ENCODE peak calls at places on chromosomes 7 and 10, in nine cellular contexts. U, H, Z, C, S, D, F, N and E are unnamed samples.

GRCh38 chr7:10731253-10731773 is 242.4 kb upstream of the PHF14 start:
- DNase-seq in N (no peak), H (no peak), Z (no peak), U (no peak), F (no peak), D (no peak), S (no peak), C (no peak), E (no peak)

GRCh38 chr7:155674556-155674955 is 30.1 kb downstream of the RBM33 start:
- DNase-seq in C (no peak), S (no peak), Z (no peak), F (no peak), H (no peak), U (peak), D (no peak), N (no peak), E (no peak)

GRCh38 chr10:111650088-111650487 is 533.5 kb downstream of the GPAM start:
- DNase-seq in H (no peak), C (no peak), N (no peak), U (no peak), Z (no peak), S (no peak), D (no peak), F (no peak), E (no peak)

GRCh38 chr7:97118306-97118917 is 914 bp downstream of the SDHAF3 start:
- DNase-seq in S (no peak), D (no peak), Z (no peak), C (no peak), F (no peak), U (peak), H (no peak), N (no peak), E (no peak)

GRCh38 chr10:3886666-3887251 is 101.8 kb upstream of the KLF6 start:
- DNase-seq in Z (no peak), H (peak), F (peak), N (no peak), D (peak), U (peak), S (peak), C (peak), E (no peak)

GRCh38 chr7:16063691-16064090 is 357.6 kb downstream of the CRPPA start:
- DNase-seq in F (no peak), C (no peak), H (no peak), Z (no peak), D (peak), S (no peak), U (peak), N (no peak), E (no peak)

GRCh38 chr10:71916827-71917226 is 47.4 kb upstream of the CHST3 start:
- DNase-seq in N (no peak), H (no peak), S (no peak), U (no peak), C (no peak), Z (no peak), D (no peak), F (no peak), E (no peak)

GRCh38 chr10:64102264-64102633 is 581.0 kb downstream of the REEP3 start:
- DNase-seq in H (no peak), F (no peak), S (no peak), D (no peak), C (no peak), N (no peak), U (no peak), Z (no peak), E (no peak)

GRCh38 chr10:101330236-101331225 is 23.4 kb upstream of the BTRC start:
- DNase-seq in H (no peak), N (no peak), F (no peak), Z (no peak), C (peak), U (peak), D (no peak), S (no peak), E (no peak)